ENCODE peak calls at places on chromosome 1, in ten cellular contexts. J is spleen, D is NB4, I is right lobe of liver, Y is cardiac fibroblast, A is astrocyte of the spinal cord, N is tibial artery, C is HFF-Myc, F is heart left ventricle, X is AG04450. H is an unnamed sample.

GRCh38 chr1:153431002-153431401 is 14.7 kb downstream of the S100A7A start:
- DNase-seq in J (no peak), A (no peak), D (no peak), N (no peak), Y (no peak), X (no peak), F (no peak), I (no peak), C (no peak), H (no peak)

GRCh38 chr1:46180082-46180616 is 3.9 kb upstream of the P3R3URF start:
- DNase-seq in Y (no peak), I (peak; percentile 44), X (no peak), N (no peak), J (no peak), D (peak; percentile 32), C (no peak), F (peak; percentile 67), A (peak; percentile 11), H (no peak)

GRCh38 chr1:245345191-245345884 is 190.6 kb downstream of the KIF26B start:
- DNase-seq in A (no peak), N (no peak), J (peak; percentile 37), C (no peak), D (no peak), I (no peak), X (no peak), Y (no peak), F (no peak), H (no peak)

GRCh38 chr1:83796409-83796808 is 202.5 kb downstream of the TTLL7 start:
- DNase-seq in I (no peak), N (no peak), C (no peak), J (no peak), X (no peak), F (no peak), Y (no peak), D (no peak), A (no peak), H (no peak)

GRCh38 chr1:64060611-64061302 is 142.7 kb upstream of the UBE2U start:
- DNase-seq in Y (peak; percentile 36), C (no peak), X (no peak), F (no peak), I (no peak), J (no peak), A (peak; percentile 31), N (no peak), D (no peak), H (no peak)

GRCh38 chr1:168621356-168621755 is 45.0 kb downstream of the XCL1 start:
- DNase-seq in D (no peak), N (no peak), J (no peak), X (no peak), I (no peak), C (no peak), Y (peak; percentile 16), A (peak; percentile 41), F (no peak), H (no peak)

GRCh38 chr1:246608616-246609376 is 42.5 kb downstream of the CNST start:
- DNase-seq in J (no peak), A (peak; percentile 89), D (peak; percentile 87), F (peak; percentile 69), X (peak; percentile 88), I (peak; percentile 77), Y (peak; percentile 97), C (peak; percentile 91), N (peak; percentile 79), H (peak; percentile 23)

GRCh38 chr1:36589006-36589405 is 106.3 kb upstream of the CSF3R start:
- DNase-seq in A (no peak), F (no peak), D (no peak), N (no peak), J (no peak), C (no peak), I (no peak), X (no peak), Y (no peak), H (no peak)

GRCh38 chr1:108830119-108831008 is 26.5 kb downstream of the AKNAD1 start:
- DNase-seq in J (peak; percentile 73), N (peak; percentile 85), F (peak; percentile 85), C (peak; percentile 96), X (peak; percentile 89), A (peak; percentile 95), D (peak; percentile 88), Y (peak; percentile 98), I (peak; percentile 35), H (no peak)

GRCh38 chr1:20211511-20211931 is 25.2 kb upstream of the PLA2G2C start:
- DNase-seq in A (no peak), I (no peak), Y (peak; percentile 53), N (no peak), F (no peak), J (no peak), D (no peak), C (no peak), X (no peak), H (no peak)

GRCh38 chr1:20212099-20212684 is 25.9 kb upstream of the PLA2G2C start:
- DNase-seq in A (no peak), I (no peak), N (no peak), D (no peak), F (no peak), X (no peak), C (no peak), Y (no peak), J (no peak), H (no peak)

GRCh38 chr1:20215716-20216115 is 29.4 kb upstream of the PLA2G2C start:
- DNase-seq in F (no peak), D (no peak), N (no peak), X (no peak), J (no peak), A (no peak), Y (no peak), C (no peak), I (no peak), H (no peak)

GRCh38 chr1:20210736-20211405 is 24.6 kb upstream of the PLA2G2C start:
- DNase-seq in J (no peak), D (no peak), N (no peak), Y (peak; percentile 5), C (no peak), A (no peak), I (peak; percentile 23), F (no peak), X (no peak), H (no peak)

DNA sequence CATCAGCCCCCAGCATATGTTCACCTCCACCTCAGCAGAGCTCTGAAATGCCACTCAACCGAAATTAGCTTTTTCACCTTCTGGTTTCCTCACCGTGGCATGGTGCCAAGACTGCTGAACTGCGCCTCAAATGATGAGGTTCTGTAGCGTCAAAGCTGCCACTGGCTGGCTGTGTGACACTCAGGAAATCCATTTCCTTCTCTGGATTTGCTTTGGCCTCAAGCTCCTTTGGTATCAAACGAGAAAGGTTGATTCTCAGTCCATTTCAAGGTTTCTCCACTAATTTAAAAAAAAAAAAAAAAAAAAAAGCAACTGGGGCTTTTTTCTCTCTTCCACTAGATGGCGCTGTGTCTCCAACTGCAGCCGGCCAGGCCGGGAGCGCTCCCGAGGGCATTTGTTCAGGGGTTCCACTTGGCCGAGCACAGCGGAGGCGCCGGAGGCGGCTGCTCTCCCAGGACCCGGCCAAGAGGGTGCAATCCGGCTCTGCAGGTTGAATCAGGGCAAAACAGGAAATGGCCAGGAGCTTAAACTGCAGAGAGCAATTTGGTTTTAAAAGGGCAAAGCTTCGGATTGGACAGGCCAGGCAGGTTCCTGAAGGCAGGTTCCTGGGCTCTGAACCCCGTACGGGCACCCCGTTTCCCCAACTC is 26.5 kb upstream of the PLA2G2C start:
- DNase-seq in F (peak; percentile 83), Y (peak; percentile 64), I (peak; percentile 68), D (peak; percentile 73), N (peak; percentile 34), C (no peak), J (peak; percentile 88), A (peak; percentile 38), X (peak; percentile 18), H (peak; percentile 65)
- TF ChIP-seq CTCF in F (peak; percentile 86), Y (peak; percentile 81), I (peak; percentile 84), D (peak; percentile 63), N (peak; percentile 33), C (peak; percentile 78), J (peak; percentile 73), A (peak; percentile 82), X (peak; percentile 86), H (peak; percentile 84)

GRCh38 chr1:115331531-115332331 is 6.3 kb downstream of the NGF start:
- DNase-seq in J (no peak), I (no peak), F (no peak), N (no peak), D (no peak), C (no peak), A (peak; percentile 61), Y (peak; percentile 39), X (peak; percentile 29), H (no peak)
- H3K4me3 ChIP-seq in J (no peak overlapping the region), I (no peak overlapping the region), F (no peak overlapping the region), N (peak overlapping the region; percentile 9), D (no peak overlapping the region), C (no peak overlapping the region), A (no peak overlapping the region), Y (no peak overlapping the region), X (no peak overlapping the region), H (no peak overlapping the region)

DNA sequence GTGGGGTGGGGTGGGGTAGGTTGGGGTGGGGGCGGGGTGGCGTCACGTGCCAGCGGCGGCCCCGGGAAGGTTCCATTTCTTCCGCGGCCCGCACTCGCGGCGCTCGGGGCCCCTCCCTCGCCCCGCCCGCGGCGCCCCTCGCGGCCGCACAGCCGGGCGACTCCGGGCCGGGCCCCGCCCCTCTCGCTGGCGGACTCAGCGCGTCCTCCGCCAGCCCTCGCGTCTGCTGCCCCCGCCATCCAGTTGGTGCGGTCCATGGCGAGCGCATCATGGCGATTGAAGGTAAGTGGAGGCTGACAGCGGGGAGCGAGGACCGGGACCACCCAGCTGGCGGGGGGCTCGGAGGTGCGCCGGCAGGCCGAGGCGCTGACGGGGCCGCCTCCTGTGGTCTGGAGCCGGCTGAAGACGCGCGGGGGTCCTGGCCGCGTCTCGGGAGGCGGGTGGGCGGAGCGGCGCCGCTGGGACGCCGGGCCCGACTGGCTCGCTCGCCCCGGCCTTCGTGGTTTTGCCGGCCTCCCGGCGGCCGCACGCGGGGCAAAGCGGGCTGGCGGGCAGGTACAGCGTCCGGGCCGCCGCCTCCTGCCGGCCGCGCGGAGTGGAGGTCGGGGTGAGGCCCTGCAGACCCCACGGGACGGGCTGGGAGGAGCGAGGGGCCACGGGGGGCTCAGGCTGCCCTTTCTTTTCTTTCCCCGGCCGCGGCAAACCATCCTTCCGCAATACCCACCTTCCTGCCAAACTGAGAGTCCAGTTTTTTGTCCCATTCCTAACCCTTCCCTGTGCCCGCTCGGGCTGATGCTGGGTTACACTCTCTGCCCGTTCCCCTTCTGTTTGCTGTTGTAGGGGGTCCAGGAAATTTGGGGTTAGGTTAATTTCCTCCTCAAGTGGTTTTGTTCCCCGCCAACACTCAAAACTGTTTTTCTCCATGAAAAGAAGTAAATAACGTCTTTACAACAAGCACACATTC is at the start of gene SYT14:
- DNase-seq in C (no peak), X (no peak), N (no peak), Y (peak; percentile 59), D (no peak), F (peak; percentile 40), J (no peak), A (peak; percentile 69), I (no peak), H (no peak)
- TF ChIP-seq CTCF in C (peak; percentile 4), X (no peak), N (no peak), Y (no peak), D (no peak), F (no peak), J (no peak), A (peak; percentile 8), I (no peak), H (no peak)

DNA sequence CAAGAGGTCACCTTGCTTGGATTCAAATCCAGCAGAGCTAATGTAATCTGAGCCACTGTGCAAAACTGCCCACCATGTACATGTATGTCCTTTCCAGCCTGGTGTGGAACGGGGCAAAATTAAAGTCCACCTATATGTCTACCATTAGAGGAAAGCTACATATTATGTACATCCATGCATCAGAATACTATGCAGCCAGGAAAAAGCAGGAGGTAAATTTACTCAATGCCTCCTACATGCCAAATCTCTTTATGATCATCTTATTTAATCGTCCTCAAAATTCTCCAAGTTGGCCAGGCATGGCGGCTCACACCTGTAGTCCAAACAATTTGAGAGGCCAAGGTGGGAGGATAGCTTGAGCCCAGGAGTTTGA is 6.3 kb upstream of the ZNF683 start:
- DNase-seq in D (no peak), J (no peak), C (no peak), A (no peak), I (no peak), F (no peak), Y (no peak), X (no peak), N (no peak), H (no peak)
- H3K4me3 ChIP-seq in D (no peak overlapping the region), J (no peak overlapping the region), C (no peak overlapping the region), A (no peak overlapping the region), I (no peak overlapping the region), F (no peak overlapping the region), Y (no peak overlapping the region), X (no peak overlapping the region), N (no peak overlapping the region), H (no peak overlapping the region)

H was measured in GM06990.